ENCODE peak calls at places on chromosomes 2 and 18, in five cellular contexts. T, X, Z, K and H are unnamed samples.

GRCh38 chr2:121502246-121502645 is 28.4 kb upstream of the RNU4ATAC start:
- DNase-seq in T (no peak), X (no peak), Z (peak; percentile 18), K (peak; percentile 96), H (peak; percentile 88)

GRCh38 chr2:99748344-99748743 is 258.5 kb upstream of the REV1 start:
- DNase-seq in T (no peak), X (no peak), Z (no peak), K (no peak), H (no peak)

GRCh38 chr2:2639251-2640139 is 308.4 kb upstream of the MYT1L start:
- DNase-seq in T (no peak), X (no peak), Z (no peak), K (no peak), H (no peak)

GRCh38 chr2:105977212-105977611 is 216.9 kb downstream of the UXS1 start:
- DNase-seq in T (peak; percentile 9), X (peak; percentile 30), Z (no peak), K (peak; percentile 88), H (no peak)

GRCh38 chr2:118850171-118850900 is 2.9 kb upstream of the EN1 start:
- DNase-seq in T (no peak), X (no peak), Z (no peak), K (no peak), H (no peak)

GRCh38 chr2:19695706-19696105 is 206.1 kb downstream of the TTC32 start:
- DNase-seq in T (no peak), X (no peak), Z (no peak), K (no peak), H (no peak)

GRCh38 chr2:21054011-21054410 is 10.1 kb upstream of the APOB start:
- DNase-seq in T (no peak), X (no peak), Z (no peak), K (no peak), H (no peak)

GRCh38 chr2:74658516-74658915 is 4.5 kb downstream of the SEMA4F start:
- DNase-seq in T (peak; percentile 80), X (no peak), Z (no peak), K (peak; percentile 84), H (peak; percentile 32)

GRCh38 chr18:48808476-48808875 is 142.3 kb downstream of the SMAD7 start:
- DNase-seq in T (no peak), X (no peak), Z (peak; percentile 55), K (no peak), H (no peak)

GRCh38 chr2:207066166-207066565 is 99.6 kb downstream of the KLF7 start:
- DNase-seq in T (no peak), X (no peak), Z (no peak), K (no peak), H (no peak)

GRCh38 chr2:106919012-106919411 is 33.0 kb upstream of the ST6GAL2 start:
- DNase-seq in T (no peak), X (no peak), Z (no peak), K (no peak), H (no peak)

GRCh38 chr2:64644240-64645013 is 9.3 kb downstream of the SERTAD2 start:
- DNase-seq in T (peak; percentile 56), X (peak; percentile 95), Z (peak; percentile 87), K (peak; percentile 82), H (peak; percentile 84)

GRCh38 chr18:3848316-3848715 is 398.3 kb downstream of the TGIF1 start:
- DNase-seq in T (no peak), X (no peak), Z (no peak), K (no peak), H (no peak)

GRCh38 chr2:10877691-10878111 is 34.0 kb upstream of the KCNF1 start:
- DNase-seq in T (no peak), X (no peak), Z (no peak), K (peak; percentile 6), H (no peak)

GRCh38 chr2:171592026-171592555 is 69.8 kb downstream of the CYBRD1 start:
- DNase-seq in T (no peak), X (no peak), Z (no peak), K (no peak), H (no peak)

GRCh38 chr2:143692162-143692561 is 562.9 kb downstream of the ARHGAP15 start:
- DNase-seq in T (no peak), X (no peak), Z (no peak), K (no peak), H (no peak)

GRCh38 chr2:203280428-203281064 is 41.7 kb downstream of the CYP20A1 start:
- DNase-seq in T (peak; percentile 70), X (no peak), Z (peak; percentile 93), K (peak; percentile 53), H (peak; percentile 9)

GRCh38 chr2:15363142-15363541 is 198.0 kb downstream of the NBAS start:
- DNase-seq in T (no peak), X (peak; percentile 4), Z (no peak), K (peak; percentile 57), H (no peak)

GRCh38 chr18:44181951-44182350 is 498.7 kb upstream of the SETBP1 start:
- DNase-seq in T (no peak), X (no peak), Z (no peak), K (no peak), H (peak; percentile 42)

GRCh38 chr2:106575955-106576354 is 88.8 kb downstream of the CD8B2 start:
- DNase-seq in T (peak; percentile 6), X (no peak), Z (peak; percentile 15), K (peak; percentile 24), H (no peak)

GRCh38 chr2:177474904-177475474 is 82.4 kb downstream of the AGPS start:
- DNase-seq in T (peak; percentile 7), X (no peak), Z (peak; percentile 66), K (peak; percentile 55), H (peak; percentile 14)

GRCh38 chr2:188979730-188980123 is 5.6 kb downstream of the COL3A1 start:
- DNase-seq in T (no peak), X (no peak), Z (no peak), K (peak; percentile 47), H (no peak)

GRCh38 chr2:47255794-47256193 is 100.7 kb upstream of the STPG4 start:
- DNase-seq in T (no peak), X (no peak), Z (no peak), K (no peak), H (no peak)

GRCh38 chr2:167212054-167212648 is 323.9 kb downstream of the XIRP2 start:
- DNase-seq in T (peak; percentile 40), X (peak; percentile 36), Z (peak; percentile 5), K (peak; percentile 82), H (peak; percentile 46)

GRCh38 chr18:25169701-25170100 is 182.3 kb downstream of the ZNF521 start:
- DNase-seq in T (no peak), X (no peak), Z (no peak), K (no peak), H (no peak)

GRCh38 chr2:180524458-180524857 is 455.9 kb upstream of the UBE2E3 start:
- DNase-seq in T (no peak), X (no peak), Z (no peak), K (no peak), H (peak; percentile 21)

GRCh38 chr2:207778298-207778882 is 8.7 kb upstream of the FZD5 start:
- DNase-seq in T (no peak), X (no peak), Z (no peak), K (no peak), H (no peak)

GRCh38 chr2:134668821-134669220 is 50.0 kb downstream of the TMEM163 start:
- DNase-seq in T (no peak), X (no peak), Z (no peak), K (no peak), H (no peak)

GRCh38 chr18:78797499-78797898 is 182.1 kb upstream of the SALL3 start:
- DNase-seq in T (no peak), X (no peak), Z (no peak), K (no peak), H (no peak)

GRCh38 chr2:231684314-231685223 is 23.8 kb upstream of the PTMA start:
- DNase-seq in T (no peak), X (no peak), Z (no peak), K (no peak), H (no peak)

GRCh38 chr18:45102863-45103262 is 422.2 kb downstream of the SETBP1 start:
- DNase-seq in T (no peak), X (no peak), Z (no peak), K (no peak), H (no peak)

GRCh38 chr2:33015421-33016142 is 68.8 kb downstream of the LTBP1 start:
- DNase-seq in T (peak; percentile 61), X (peak; percentile 89), Z (peak; percentile 27), K (peak; percentile 87), H (peak; percentile 66)

GRCh38 chr2:127024769-127025356 is 82.1 kb downstream of the BIN1 start:
- DNase-seq in T (no peak), X (peak; percentile 62), Z (no peak), K (no peak), H (no peak)

GRCh38 chr2:189437931-189438330 is 3.3 kb upstream of the WDR75 start:
- DNase-seq in T (no peak), X (no peak), Z (no peak), K (no peak), H (no peak)

GRCh38 chr2:21763501-21763900 is 639.7 kb downstream of the TDRD15 start:
- DNase-seq in T (no peak), X (no peak), Z (no peak), K (no peak), H (no peak)